ENCODE peak calls at places on chromosomes 1 and 21, in eight cellular contexts. Y, P, C, L, H, B, O and Z are unnamed samples.

GRCh38 chr1:200364831-200365230 is 45.0 kb downstream of the ZNF281 start:
- DNase-seq in Y (no peak), P (no peak), C (no peak), L (no peak), H (peak), B (no peak), O (no peak), Z (no peak)

GRCh38 chr1:38923607-38924006 is 18.0 kb downstream of the RHBDL2 start:
- DNase-seq in Y (no peak), P (no peak), C (no peak), L (no peak), H (no peak), B (no peak), O (no peak), Z (no peak)

GRCh38 chr1:244246334-244246733 is 195.3 kb downstream of the ZBTB18 start:
- DNase-seq in Y (no peak), P (no peak), C (no peak), L (no peak), H (no peak), B (no peak), O (no peak), Z (no peak)

GRCh38 chr1:203278885-203279406 is 26.4 kb upstream of the BTG2 start:
- DNase-seq in Y (no peak), P (no peak), C (no peak), L (no peak), H (no peak), B (no peak), O (no peak), Z (no peak)

GRCh38 chr1:222546548-222547259 is 1.2 kb downstream of the HHIPL2 start:
- DNase-seq in Y (peak), P (no peak), C (peak), L (no peak), H (peak), B (no peak), O (peak), Z (no peak)

GRCh38 chr21:37766104-37766503 is 150.2 kb downstream of the KCNJ6 start:
- DNase-seq in Y (no peak), P (peak), C (no peak), L (no peak), H (no peak), B (no peak), O (no peak), Z (no peak)

GRCh38 chr1:35031103-35031452 is 667 bp downstream of the ZMYM6 start:
- DNase-seq in Y (no peak), P (no peak), C (peak), L (no peak), H (peak), B (no peak), O (peak), Z (peak)

GRCh38 chr21:35611752-35612151 is 448.6 kb downstream of the SETD4 start:
- DNase-seq in Y (peak), P (no peak), C (no peak), L (no peak), H (no peak), B (no peak), O (no peak), Z (no peak)

GRCh38 chr1:175195798-175196197 is 3.2 kb upstream of the KIAA0040 start:
- DNase-seq in Y (no peak), P (no peak), C (no peak), L (no peak), H (no peak), B (no peak), O (no peak), Z (no peak)

GRCh38 chr1:6466023-6466422 is at the start of gene TNFRSF25:
- DNase-seq in Y (no peak), P (no peak), C (no peak), L (no peak), H (no peak), B (no peak), O (no peak), Z (no peak)

GRCh38 chr1:164699815-164700491 is 141.0 kb downstream of the PBX1 start:
- DNase-seq in Y (no peak), P (peak), C (no peak), L (no peak), H (no peak), B (no peak), O (no peak), Z (no peak)

GRCh38 chr1:203692565-203693470 is 66.2 kb downstream of the ATP2B4 start:
- DNase-seq in Y (peak), P (no peak), C (peak), L (peak), H (peak), B (no peak), O (peak), Z (peak)

GRCh38 chr1:156492013-156492590 is 8.5 kb downstream of the MEF2D start:
- DNase-seq in Y (no peak), P (no peak), C (no peak), L (no peak), H (no peak), B (no peak), O (no peak), Z (no peak)

GRCh38 chr1:15663925-15664324 is 20.2 kb upstream of the PLEKHM2 start:
- DNase-seq in Y (no peak), P (no peak), C (no peak), L (no peak), H (no peak), B (no peak), O (no peak), Z (no peak)

GRCh38 chr1:229756666-229757065 is 130.6 kb downstream of the URB2 start:
- DNase-seq in Y (peak), P (no peak), C (peak), L (no peak), H (peak), B (no peak), O (peak), Z (no peak)

GRCh38 chr1:17009706-17010105 is 2.0 kb downstream of the ATP13A2 start:
- DNase-seq in Y (no peak), P (no peak), C (no peak), L (no peak), H (peak), B (no peak), O (no peak), Z (no peak)

GRCh38 chr1:226748306-226748705 is 9.2 kb upstream of the ITPKB start:
- DNase-seq in Y (no peak), P (no peak), C (no peak), L (no peak), H (no peak), B (no peak), O (no peak), Z (no peak)

GRCh38 chr1:173867141-173867752 is 542 bp downstream of the GAS5 start:
- DNase-seq in Y (no peak), P (no peak), C (no peak), L (no peak), H (peak), B (no peak), O (no peak), Z (peak)

GRCh38 chr21:40668535-40669275 is 178.3 kb downstream of the DSCAM start:
- DNase-seq in Y (no peak), P (no peak), C (no peak), L (no peak), H (no peak), B (no peak), O (no peak), Z (no peak)

GRCh38 chr1:156581661-156582387 is 2.3 kb downstream of the TTC24 start:
- DNase-seq in Y (no peak), P (no peak), C (no peak), L (no peak), H (no peak), B (no peak), O (no peak), Z (no peak)

GRCh38 chr1:234515821-234516241 is 36.9 kb upstream of the TARBP1 start:
- DNase-seq in Y (no peak), P (no peak), C (peak), L (no peak), H (peak), B (no peak), O (peak), Z (peak)

GRCh38 chr1:49346767-49347349 is 570.2 kb upstream of the BEND5 start:
- DNase-seq in Y (no peak), P (no peak), C (no peak), L (no peak), H (no peak), B (no peak), O (no peak), Z (no peak)

GRCh38 chr1:202812176-202813026 is 1.6 kb downstream of the PCAT6 start:
- DNase-seq in Y (no peak), P (no peak), C (no peak), L (no peak), H (no peak), B (no peak), O (no peak), Z (no peak)

GRCh38 chr21:35366348-35367085 is 317.4 kb upstream of the RUNX1 start:
- DNase-seq in Y (no peak), P (no peak), C (no peak), L (no peak), H (peak), B (no peak), O (peak), Z (no peak)

GRCh38 chr21:29056005-29056404 is 17.4 kb downstream of the CCT8 start:
- DNase-seq in Y (no peak), P (no peak), C (no peak), L (no peak), H (no peak), B (no peak), O (no peak), Z (no peak)

GRCh38 chr1:40592107-40592773 is 60.8 kb downstream of the ZNF684 start:
- DNase-seq in Y (no peak), P (peak), C (peak), L (no peak), H (peak), B (no peak), O (peak), Z (peak)

GRCh38 chr1:2481885-2482284 is 5.8 kb downstream of the PLCH2 start:
- DNase-seq in Y (no peak), P (no peak), C (no peak), L (no peak), H (no peak), B (no peak), O (no peak), Z (no peak)

GRCh38 chr1:175222296-175222938 is 29.8 kb upstream of the KIAA0040 start:
- DNase-seq in Y (no peak), P (no peak), C (peak), L (no peak), H (no peak), B (no peak), O (no peak), Z (no peak)

GRCh38 chr1:48938975-48939374 is 162.3 kb upstream of the BEND5 start:
- DNase-seq in Y (no peak), P (no peak), C (no peak), L (no peak), H (no peak), B (no peak), O (no peak), Z (no peak)

GRCh38 chr1:210232524-210233215 is at the start of gene SERTAD4:
- DNase-seq in Y (no peak), P (peak), C (peak), L (peak), H (peak), B (peak), O (peak), Z (peak)

GRCh38 chr1:161887724-161888287 is 121.7 kb downstream of the ATF6 start:
- DNase-seq in Y (no peak), P (no peak), C (no peak), L (no peak), H (no peak), B (no peak), O (no peak), Z (peak)

GRCh38 chr1:28236656-28237331 is 870 bp downstream of the ATP5IF1 start:
- DNase-seq in Y (no peak), P (no peak), C (no peak), L (no peak), H (no peak), B (no peak), O (no peak), Z (no peak)

GRCh38 chr21:26443291-26443690 is 129.8 kb downstream of the CYYR1 start:
- DNase-seq in Y (no peak), P (no peak), C (no peak), L (no peak), H (no peak), B (no peak), O (no peak), Z (no peak)